ENCODE peak calls at places on chromosomes 6 and 20, in ten cellular contexts. S is GM12865, A is foreskin fibroblast, L is lower lobe of right lung, T is heart right ventricle, I is cardiac muscle cell, M is OCI-LY7, H is Panc1, B is IMR-90, K is AG10803. X is an unnamed sample.

GRCh38 chr20:17619351-17620093 is 49.6 kb downstream of the DSTN start:
- DNase-seq in S (no peak), A (no peak), L (no peak), T (no peak), I (no peak), M (no peak), H (no peak), B (no peak), K (no peak), X (peak)

GRCh38 chr6:11414564-11414963 is 123.0 kb upstream of the TMEM170B start:
- DNase-seq in S (peak), A (no peak), L (no peak), T (no peak), I (no peak), M (no peak), H (no peak), B (no peak), K (no peak), X (no peak)

GRCh38 chr6:1770435-1770843 is 160.7 kb downstream of the FOXC1 start:
- DNase-seq in S (peak), A (no peak), L (no peak), T (no peak), I (no peak), M (no peak), H (no peak), B (peak), K (peak), X (no peak)

GRCh38 chr20:19807901-19808300 is 49.8 kb downstream of the RIN2 start:
- DNase-seq in S (no peak), A (no peak), L (no peak), T (no peak), I (no peak), M (no peak), H (no peak), B (peak), K (peak), X (no peak)

GRCh38 chr6:7540595-7540994 is 876 bp upstream of the DSP start:
- DNase-seq in S (no peak), A (no peak), L (peak), T (peak), I (no peak), M (no peak), H (no peak), B (no peak), K (peak), X (no peak)

GRCh38 chr6:166715065-166715464 is 88.0 kb upstream of the RPS6KA2 start:
- DNase-seq in S (no peak), A (no peak), L (no peak), T (no peak), I (no peak), M (no peak), H (no peak), B (no peak), K (no peak), X (no peak)

GRCh38 chr6:155287762-155288161 is 23.9 kb downstream of the CLDN20 start:
- DNase-seq in S (no peak), A (no peak), L (no peak), T (no peak), I (no peak), M (no peak), H (no peak), B (no peak), K (no peak), X (no peak)

GRCh38 chr6:21026576-21027273 is 492.5 kb downstream of the CDKAL1 start:
- DNase-seq in S (no peak), A (no peak), L (no peak), T (no peak), I (peak), M (no peak), H (no peak), B (peak), K (peak), X (no peak)

GRCh38 chr6:135331002-135331401 is 149.9 kb downstream of the MYB start:
- DNase-seq in S (peak), A (no peak), L (no peak), T (no peak), I (peak), M (no peak), H (no peak), B (peak), K (peak), X (no peak)

GRCh38 chr6:41813469-41813868 is 26.0 kb downstream of the TOMM6 start:
- DNase-seq in S (no peak), A (peak), L (no peak), T (no peak), I (no peak), M (no peak), H (no peak), B (no peak), K (no peak), X (no peak)

GRCh38 chr6:3882865-3883264 is 33.7 kb downstream of the FAM50B start:
- DNase-seq in S (no peak), A (peak), L (no peak), T (no peak), I (peak), M (no peak), H (no peak), B (peak), K (peak), X (no peak)

GRCh38 chr6:163709693-163710092 is 295.2 kb downstream of the QKI start:
- DNase-seq in S (no peak), A (no peak), L (no peak), T (no peak), I (no peak), M (no peak), H (no peak), B (no peak), K (no peak), X (no peak)

GRCh38 chr6:139240161-139241010 is 51.4 kb downstream of the TXLNB start:
- DNase-seq in S (no peak), A (peak), L (no peak), T (no peak), I (peak), M (no peak), H (no peak), B (peak), K (peak), X (no peak)

GRCh38 chr6:117156701-117157100 is 108.7 kb upstream of the VGLL2 start:
- DNase-seq in S (no peak), A (no peak), L (no peak), T (no peak), I (no peak), M (no peak), H (no peak), B (no peak), K (no peak), X (no peak)
- H3K4me3 ChIP-seq in S (no peak), A (no peak), L (no peak), T (no peak), I (no peak), M (no peak), H (no peak), B (no peak), K (no peak), X (no peak)

GRCh38 chr6:158796353-158796752 is 22.8 kb downstream of the EZR start:
- DNase-seq in S (no peak), A (no peak), L (no peak), T (no peak), I (no peak), M (no peak), H (no peak), B (no peak), K (no peak), X (no peak)

GRCh38 chr6:158797331-158798202 is 21.6 kb downstream of the EZR start:
- DNase-seq in S (no peak), A (no peak), L (no peak), T (no peak), I (peak), M (no peak), H (no peak), B (peak), K (peak), X (no peak)

GRCh38 chr6:158801655-158802294 is 17.4 kb downstream of the EZR start:
- DNase-seq in S (no peak), A (no peak), L (no peak), T (peak), I (no peak), M (no peak), H (no peak), B (no peak), K (no peak), X (no peak)

GRCh38 chr6:158798311-158798710 is 20.9 kb downstream of the EZR start:
- DNase-seq in S (peak), A (no peak), L (no peak), T (no peak), I (no peak), M (no peak), H (no peak), B (no peak), K (no peak), X (no peak)

DNA sequence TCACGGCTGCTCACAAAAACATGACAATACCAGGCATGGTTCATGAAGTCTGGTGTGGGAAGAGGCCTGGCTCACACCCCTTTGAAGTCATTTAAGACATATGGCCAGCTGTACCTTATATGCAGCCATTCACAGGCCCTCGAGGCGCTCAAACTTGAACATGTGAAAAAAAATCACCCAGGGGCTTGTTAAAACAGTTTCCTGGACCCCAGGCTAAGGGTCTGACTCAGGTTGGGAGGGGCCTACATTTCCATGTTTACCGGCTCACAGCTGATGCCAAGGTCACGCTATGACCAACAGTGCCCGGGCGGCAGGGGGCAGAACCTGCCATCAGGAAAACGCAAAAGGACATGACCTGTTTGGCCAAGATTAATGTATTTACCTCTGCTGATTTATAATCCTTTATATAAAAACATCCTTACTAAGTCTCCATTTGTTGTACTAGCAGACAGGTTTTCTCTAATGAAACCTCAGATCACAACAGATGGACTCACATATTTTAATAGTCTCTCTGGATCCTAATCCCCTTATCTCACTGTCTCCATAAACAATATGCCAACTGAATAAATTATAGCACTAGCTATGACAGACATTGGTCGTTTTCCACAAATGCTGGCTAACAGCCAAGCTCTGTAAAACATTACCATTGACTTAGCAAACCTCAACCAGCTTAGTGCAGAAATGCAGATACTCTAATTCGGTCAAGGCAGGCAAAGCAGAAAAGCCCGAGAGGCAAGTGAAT is 19.9 kb downstream of the EZR start:
- DNase-seq in S (no peak), A (no peak), L (no peak), T (no peak), I (peak), M (peak), H (no peak), B (peak), K (peak), X (no peak)
- TF ChIP-seq CTCF in S (no peak), A (no peak), L (no peak), T (peak), I (no peak), M (peak), H (peak), B (no peak), K (no peak), X (no peak)

DNA sequence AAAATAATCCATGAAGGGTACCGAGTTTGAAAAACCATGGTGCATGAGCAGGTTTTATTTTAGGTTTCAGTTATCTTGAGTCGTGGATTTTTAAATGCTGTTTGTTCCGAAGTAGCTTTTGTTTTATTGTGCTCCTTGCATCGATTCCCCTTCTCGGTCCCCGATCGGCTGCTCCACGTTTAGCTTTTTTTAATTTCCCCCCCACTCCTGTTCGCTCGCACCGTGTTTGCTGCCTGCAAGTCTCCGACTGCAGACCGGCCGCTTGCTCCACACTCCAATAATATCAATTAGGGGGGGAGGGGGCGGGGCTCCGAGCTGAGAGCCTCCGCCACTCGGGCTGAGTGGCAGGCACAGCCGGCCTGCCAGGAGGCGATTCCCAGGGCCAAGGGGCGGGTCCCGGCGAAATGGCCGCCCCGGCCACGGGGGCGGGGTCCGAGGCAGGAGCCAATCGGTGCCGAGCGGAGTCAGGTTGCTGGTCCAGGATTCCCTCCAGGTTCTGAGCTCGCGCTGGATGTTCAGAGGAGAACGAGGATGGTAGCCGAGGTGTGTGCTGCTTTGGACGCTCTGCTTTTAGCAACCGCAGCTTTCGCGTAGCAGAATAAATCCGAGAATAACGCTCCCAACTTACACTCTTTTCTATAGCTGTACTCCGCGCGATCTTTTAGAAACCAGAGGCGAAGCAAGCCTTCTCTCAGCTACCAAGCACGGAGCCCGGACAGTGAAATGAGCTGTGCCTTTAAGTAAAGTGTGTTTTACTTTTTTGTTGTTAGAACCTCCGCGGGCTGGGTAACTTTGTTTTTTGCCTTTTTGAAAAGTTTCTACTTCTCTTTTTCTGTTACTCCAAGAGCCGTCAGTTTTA is at the start of gene EPHA7:
- DNase-seq in S (peak), A (peak), L (peak), T (peak), I (peak), M (no peak), H (peak), B (peak), K (peak), X (peak)
- H3K4me3 ChIP-seq in S (peak), A (peak), L (peak), T (peak), I (peak), M (no peak), H (peak), B (peak), K (peak), X (peak)

DNA sequence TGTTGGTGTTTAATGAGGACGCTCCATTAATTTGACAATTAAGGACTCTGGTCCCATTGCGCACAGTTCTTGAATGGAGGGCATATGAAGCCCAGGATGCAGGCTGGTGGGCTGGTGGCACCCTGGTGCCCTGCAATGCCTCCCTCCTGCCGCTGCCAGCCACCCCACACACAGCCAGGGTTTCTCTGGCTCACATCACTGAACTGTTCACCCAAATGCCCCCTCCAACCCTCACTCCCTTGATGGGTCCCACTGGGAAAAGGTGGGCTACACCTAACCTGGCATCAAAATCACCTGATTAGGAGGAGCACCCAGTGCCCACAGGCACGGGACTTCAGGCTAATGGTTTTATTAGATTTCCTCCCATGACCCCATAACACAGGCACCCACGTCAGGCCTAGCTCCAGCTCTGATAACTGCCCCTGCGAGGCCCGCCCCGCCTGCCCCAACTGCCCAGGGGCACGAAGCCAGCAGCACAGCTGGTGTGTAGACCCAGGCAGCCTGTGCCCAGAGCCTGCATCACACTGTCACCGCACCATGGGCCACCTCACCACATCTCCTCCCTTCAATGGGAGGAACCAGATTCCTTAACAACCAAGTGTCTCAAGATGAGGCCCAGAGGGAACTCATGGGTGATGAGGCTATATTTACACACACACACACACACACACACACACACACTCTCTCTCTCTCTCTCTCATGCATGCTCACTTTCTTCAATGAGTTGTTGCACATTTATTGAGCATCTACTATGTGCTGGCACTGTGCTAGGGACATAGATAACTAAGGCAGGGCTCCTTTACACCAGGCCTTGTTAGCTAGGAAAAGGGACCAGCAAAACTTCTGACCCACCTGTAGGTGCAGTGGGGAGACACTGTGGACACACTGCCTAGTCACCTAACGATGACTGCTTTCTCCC is 107.3 kb downstream of the NOL4L start:
- DNase-seq in S (no peak), A (no peak), L (no peak), T (no peak), I (no peak), M (no peak), H (no peak), B (no peak), K (peak), X (no peak)
- TF ChIP-seq CTCF in S (no peak), A (no peak), L (no peak), T (no peak), I (no peak), M (no peak), H (no peak), B (no peak), K (no peak), X (no peak)